ENCODE peak calls at places on chromosomes 6 and 20, in seven cellular contexts. I is effector memory CD4-positive, alpha-beta T cell; M is endodermal cell; A is mesenchymal stem cell; Q is IMR-90; O is upper lobe of left lung; J is CD8-positive, alpha-beta T cell. H is an unnamed sample. For H3K4me1, the result is how much of the 10 kb centered on the place peaks cover.

GRCh38 chr20:17439897-17440296 is 91.3 kb downstream of the BFSP1 start:
- DNase-seq in I (no peak), M (peak), A (no peak), Q (no peak), O (no peak), J (no peak), H (no peak)

GRCh38 chr20:61252601-61253263 is 671 bp downstream of the CDH4 start:
- DNase-seq in I (no peak), M (peak), A (peak), Q (peak), O (peak), J (no peak), H (no peak)

GRCh38 chr20:12058201-12058600 is 140.5 kb downstream of the BTBD3 start:
- DNase-seq in I (no peak), M (no peak), A (peak), Q (no peak), O (no peak), J (no peak), H (no peak)

GRCh38 chr6:82056567-82056966 is 191.0 kb downstream of the IBTK start:
- DNase-seq in I (no peak), M (no peak), A (no peak), Q (no peak), O (no peak), J (no peak), H (no peak)

GRCh38 chr6:158835616-158836221 is 16.6 kb upstream of the EZR start:
- DNase-seq in I (no peak), M (peak), A (no peak), Q (peak), O (peak), J (no peak), H (peak)

GRCh38 chr20:20253744-20254330 is 114.1 kb upstream of the INSM1 start:
- DNase-seq in I (no peak), M (no peak), A (no peak), Q (no peak), O (no peak), J (no peak), H (no peak)

GRCh38 chr6:43095939-43096338 is 19.8 kb downstream of the PTK7 start:
- DNase-seq in I (no peak), M (peak), A (peak), Q (no peak), O (no peak), J (no peak), H (peak)

GRCh38 chr6:131844243-131844841 is 36.5 kb downstream of the ENPP1 start:
- DNase-seq in I (no peak), M (no peak), A (peak), Q (peak), O (no peak), J (no peak), H (no peak)

GRCh38 chr20:20333866-20334265 is 34.0 kb upstream of the INSM1 start:
- DNase-seq in I (no peak), M (no peak), A (no peak), Q (no peak), O (no peak), J (no peak), H (no peak)

GRCh38 chr20:57481281-57481711 is 43.6 kb downstream of the CTCFL start:
- DNase-seq in I (no peak), M (peak), A (no peak), Q (no peak), O (peak), J (no peak), H (no peak)
- H3K4me1 ChIP-seq in I (under half), M (under half), A (under half), Q (under half), O (under half), J (under half), H (under half)

GRCh38 chr20:46816097-46816496 is 78.5 kb upstream of the EYA2 start:
- DNase-seq in I (no peak), M (no peak), A (no peak), Q (no peak), O (no peak), J (no peak), H (no peak)
- H3K4me1 ChIP-seq in I (under half), M (under half), A (under half), Q (under half), O (under half), J (under half), H (under half)

GRCh38 chr6:87826376-87826775 is 124.3 kb upstream of the AKIRIN2 start:
- DNase-seq in I (no peak), M (no peak), A (peak), Q (peak), O (no peak), J (no peak), H (no peak)

GRCh38 chr6:87824813-87825475 is 122.9 kb upstream of the AKIRIN2 start:
- DNase-seq in I (no peak), M (no peak), A (no peak), Q (no peak), O (no peak), J (no peak), H (no peak)

GRCh38 chr6:87827291-87827690 is 125.3 kb upstream of the AKIRIN2 start:
- DNase-seq in I (no peak), M (no peak), A (no peak), Q (no peak), O (no peak), J (no peak), H (no peak)

GRCh38 chr6:87828044-87828443 is 126.0 kb upstream of the AKIRIN2 start:
- DNase-seq in I (no peak), M (no peak), A (no peak), Q (no peak), O (no peak), J (no peak), H (no peak)

DNA sequence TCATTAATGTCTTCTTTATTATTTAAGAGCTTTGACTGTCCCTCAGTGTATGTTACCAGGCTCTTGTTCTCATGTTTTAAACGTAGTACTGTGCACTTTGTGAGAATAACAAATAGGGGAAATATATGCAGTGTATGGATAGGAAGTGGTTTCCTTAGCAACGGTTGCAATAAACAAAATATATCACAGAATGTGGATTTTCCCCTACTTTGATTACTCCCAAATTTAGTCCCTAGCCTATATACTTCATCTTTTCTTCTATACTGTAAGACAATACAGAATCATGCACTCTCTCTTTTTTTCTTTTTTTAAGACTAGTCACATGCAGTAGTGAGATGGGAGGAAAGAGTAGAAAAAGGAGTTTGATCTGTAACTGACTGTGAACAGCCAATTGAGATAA is 123.8 kb upstream of the AKIRIN2 start:
- DNase-seq in I (no peak), M (no peak), A (peak), Q (no peak), O (no peak), J (no peak), H (no peak)
- H3K4me1 ChIP-seq in I (under half), M (under half), A (under half), Q (under half), O (under half), J (under half), H (under half)

GRCh38 chr6:31736026-31736767 is at the start of gene CLIC1:
- DNase-seq in I (peak), M (peak), A (peak), Q (peak), O (peak), J (no peak), H (peak)
- H3K4me1 ChIP-seq in I (under half), M (under half), A (under half), Q (under half), O (half or more), J (half or more), H (under half)

GRCh38 chr6:73519943-73520687 is 717 bp downstream of the EEF1A1 start:
- DNase-seq in I (peak), M (peak), A (peak), Q (peak), O (peak), J (peak), H (peak)
- H3K4me1 ChIP-seq in I (under half), M (under half), A (under half), Q (under half), O (half or more), J (half or more), H (under half)

GRCh38 chr6:128954308-128955043 is 71.5 kb downstream of the LAMA2 start:
- DNase-seq in I (no peak), M (no peak), A (no peak), Q (no peak), O (no peak), J (no peak), H (no peak)

GRCh38 chr6:128952902-128953301 is 70.0 kb downstream of the LAMA2 start:
- DNase-seq in I (no peak), M (no peak), A (no peak), Q (no peak), O (no peak), J (no peak), H (no peak)

GRCh38 chr6:128950864-128951263 is 67.9 kb downstream of the LAMA2 start:
- DNase-seq in I (no peak), M (no peak), A (no peak), Q (no peak), O (no peak), J (no peak), H (no peak)
- H3K4me1 ChIP-seq in I (under half), M (under half), A (under half), Q (under half), O (under half), J (under half), H (under half)

DNA sequence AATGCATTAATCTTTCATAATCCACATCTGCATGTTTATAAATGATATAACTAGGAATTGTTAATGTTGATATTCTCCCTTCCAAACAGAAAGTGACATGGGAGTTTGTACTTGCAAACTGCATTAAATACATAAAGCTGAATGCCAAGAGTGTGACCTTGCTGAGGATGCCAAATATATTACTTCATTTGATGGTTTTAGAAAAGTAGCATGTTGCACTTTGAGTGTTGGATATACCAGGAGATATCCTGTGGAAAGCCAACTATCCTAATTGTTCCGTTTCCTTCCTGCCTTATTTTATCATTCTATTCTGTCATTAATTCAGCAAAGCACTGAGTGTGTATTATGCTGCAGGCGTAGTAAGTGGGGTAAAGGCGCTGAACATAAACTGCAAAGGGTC is 229.8 kb downstream of the TMEM242 start:
- DNase-seq in I (no peak), M (no peak), A (no peak), Q (no peak), O (no peak), J (no peak), H (no peak)
- H3K4me1 ChIP-seq in I (under half), M (under half), A (under half), Q (under half), O (under half), J (under half), H (under half)

GRCh38 chr20:50567860-50568548 is 57.8 kb downstream of the PTPN1 start:
- DNase-seq in I (no peak), M (no peak), A (no peak), Q (no peak), O (no peak), J (no peak), H (peak)

GRCh38 chr20:50563133-50563944 is 53.2 kb downstream of the PTPN1 start:
- DNase-seq in I (no peak), M (no peak), A (no peak), Q (no peak), O (no peak), J (no peak), H (no peak)

GRCh38 chr20:50562262-50562701 is 52.1 kb downstream of the PTPN1 start:
- DNase-seq in I (no peak), M (no peak), A (no peak), Q (no peak), O (no peak), J (no peak), H (no peak)

GRCh38 chr20:50568549-50568942 is 58.4 kb downstream of the PTPN1 start:
- DNase-seq in I (no peak), M (no peak), A (no peak), Q (no peak), O (no peak), J (no peak), H (peak)

DNA sequence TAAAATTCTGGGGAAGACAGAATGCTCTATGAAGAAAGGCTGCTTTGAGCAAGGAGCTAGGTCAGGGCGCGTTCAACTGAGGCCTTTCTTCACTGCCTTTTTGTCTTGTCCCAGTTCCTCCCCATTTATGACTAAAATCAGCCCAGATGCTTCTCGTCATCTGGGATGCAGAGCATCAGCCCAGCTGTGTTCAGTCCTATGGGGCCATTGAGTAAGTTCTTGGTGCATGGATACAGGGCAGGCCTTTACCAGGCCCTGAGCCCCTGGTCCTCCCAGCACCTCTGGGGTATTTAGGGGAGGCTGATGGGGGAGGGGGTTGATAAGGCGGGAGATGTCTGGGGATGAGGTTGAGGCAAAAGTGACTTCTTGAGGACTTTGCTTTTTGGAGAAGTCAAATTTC is 55.7 kb downstream of the PTPN1 start:
- DNase-seq in I (no peak), M (no peak), A (no peak), Q (no peak), O (no peak), J (no peak), H (no peak)
- H3K4me1 ChIP-seq in I (under half), M (under half), A (under half), Q (under half), O (half or more), J (under half), H (under half)

H was measured in H9.